ENCODE peak calls at places on chromosomes 13 and 19, in four cellular contexts. B is IMR-90, K is aorta, T is neural progenitor cell. Z is an unnamed sample.
A peak's percentile ranks its signal among the peaks of the same experiment; 100 is the strongest.

GRCh38 chr13:95349267-95349666 is 48.0 kb upstream of the ABCC4 start:
- DNase-seq in T (no peak), K (no peak), B (peak; percentile 40), Z (no peak)

GRCh38 chr13:95643814-95644598 is 500 bp downstream of the DZIP1 start:
- DNase-seq in B (peak; percentile 35), K (peak; percentile 83), T (peak; percentile 77), Z (peak; percentile 27)

GRCh38 chr19:13790354-13790753 is 4.9 kb upstream of the ZSWIM4 start:
- DNase-seq in T (no peak), B (no peak), K (no peak), Z (no peak)

GRCh38 chr13:95684463-95684862 is 7.5 kb downstream of the DNAJC3 start:
- DNase-seq in T (no peak), B (no peak), K (peak; percentile 31), Z (no peak)

GRCh38 chr19:12786149-12786870 is 5.0 kb upstream of the JUNB start:
- DNase-seq in B (no peak), T (no peak), K (peak; percentile 87), Z (peak; percentile 64)

GRCh38 chr13:108527849-108528248 is 101.6 kb upstream of the MYO16 start:
- DNase-seq in B (no peak), T (no peak), K (no peak), Z (no peak)

GRCh38 chr19:32675720-32676185 is at the start of gene RGS9BP:
- DNase-seq in B (peak; percentile 59), T (peak; percentile 70), K (peak; percentile 93), Z (peak; percentile 79)

GRCh38 chr13:98557934-98558630 is 18.8 kb downstream of the STK24 start:
- DNase-seq in B (peak; percentile 75), T (no peak), K (no peak), Z (no peak)

GRCh38 chr13:61255035-61255796 is 160.4 kb downstream of the PCDH20 start:
- DNase-seq in B (no peak), T (peak; percentile 35), K (no peak), Z (no peak)

GRCh38 chr13:79267560-79267959 is 138.5 kb downstream of the RBM26 start:
- DNase-seq in B (no peak), T (no peak), K (no peak), Z (no peak)

GRCh38 chr13:99354371-99354951 is 47.3 kb upstream of the GPR183 start:
- DNase-seq in K (no peak), B (no peak), T (no peak), Z (no peak)

GRCh38 chr13:99173606-99174005 is 27.0 kb upstream of the UBAC2 start:
- DNase-seq in K (no peak), B (no peak), T (no peak), Z (no peak)

GRCh38 chr13:40986328-40986856 is 32.7 kb downstream of the ELF1 start:
- DNase-seq in K (no peak), T (no peak), B (peak; percentile 76), Z (no peak)

GRCh38 chr13:35793823-35794222 is 317.3 kb upstream of the MAB21L1 start:
- DNase-seq in K (no peak), T (no peak), B (no peak), Z (no peak)

GRCh38 chr19:46785054-46785979 is 3.1 kb downstream of the SLC1A5 start:
- DNase-seq in B (peak; percentile 38), K (no peak), T (no peak), Z (no peak)

GRCh38 chr13:46089213-46089612 is 15.6 kb downstream of the CPB2 start:
- DNase-seq in B (no peak), K (no peak), T (no peak), Z (no peak)

GRCh38 chr13:94858856-94859811 is 146.8 kb upstream of the SOX21 start:
- DNase-seq in T (peak; percentile 7), K (no peak), B (peak; percentile 5), Z (peak; percentile 65)

DNA sequence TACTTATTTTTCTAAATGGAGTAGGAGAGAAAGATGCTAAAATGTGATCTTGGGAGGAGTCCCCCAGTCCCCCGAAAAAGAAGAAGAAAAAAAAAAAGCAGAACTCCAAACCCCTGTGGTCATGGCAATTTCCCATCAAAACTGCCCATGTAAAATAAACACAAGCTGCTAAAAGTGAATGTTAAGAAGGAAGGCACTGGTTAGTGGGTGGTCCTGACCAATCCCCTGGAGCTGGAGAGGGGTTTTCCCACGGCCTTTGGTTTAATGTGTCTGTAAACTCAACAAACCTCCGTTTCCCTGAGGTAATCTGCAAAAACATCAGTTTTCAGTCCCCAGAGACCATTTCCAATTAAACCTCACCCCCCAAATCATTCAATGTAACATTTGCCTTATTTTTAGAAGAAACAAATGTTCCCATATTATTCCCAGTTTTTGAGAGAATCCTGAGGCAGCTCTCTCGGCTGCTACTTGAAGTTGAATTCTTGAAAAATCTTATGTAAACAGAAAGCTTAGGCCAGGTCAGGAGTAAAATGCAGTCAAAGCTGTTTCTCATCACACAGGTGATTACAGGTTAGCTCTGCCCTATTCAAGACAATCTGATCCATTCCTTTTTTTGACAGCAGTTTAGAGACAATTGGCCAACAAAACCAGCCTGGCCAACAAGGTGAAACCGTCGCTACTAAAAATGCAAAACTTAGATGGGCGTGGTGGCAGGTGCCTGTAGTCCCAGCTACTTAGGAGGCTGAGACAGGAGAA is 17.0 kb downstream of the RAB3D start:
- DNase-seq in B (peak; percentile 37), T (no peak), K (no peak), Z (no peak)
- H3K4me1 ChIP-seq in B (peaks cover 12% of the 10 kb centered on the region), T (no peaks in the 10 kb centered on the region), K (no peaks in the 10 kb centered on the region), Z (peaks cover 7% of the 10 kb centered on the region)

GRCh38 chr19:31317098-31317497 is 32.1 kb downstream of the TSHZ3 start:
- DNase-seq in B (no peak), T (no peak), K (no peak), Z (no peak)

GRCh38 chr19:31317542-31317941 is 31.7 kb downstream of the TSHZ3 start:
- DNase-seq in B (no peak), T (no peak), K (no peak), Z (no peak)

GRCh38 chr19:31316201-31316951 is 32.9 kb downstream of the TSHZ3 start:
- DNase-seq in T (peak; percentile 84), B (peak; percentile 61), K (no peak), Z (peak; percentile 27)

GRCh38 chr19:31318790-31319189 is 30.4 kb downstream of the TSHZ3 start:
- DNase-seq in B (no peak), K (no peak), T (no peak), Z (no peak)

GRCh38 chr19:31319465-31319864 is 29.8 kb downstream of the TSHZ3 start:
- DNase-seq in K (no peak), T (no peak), B (no peak), Z (no peak)
- H3K27ac ChIP-seq in K (no peak overlapping the region), T (no peak overlapping the region), B (no peak overlapping the region), Z (no peak overlapping the region)

GRCh38 chr19:9413240-9413954 is 22.0 kb downstream of the ZNF266 start:
- DNase-seq in B (no peak), T (no peak), K (no peak), Z (no peak)
- H3K9me3 ChIP-seq in B (peaks cover 66% of the 10 kb centered on the region), T (peaks cover 29% of the 10 kb centered on the region), K (peaks cover 33% of the 10 kb centered on the region), Z (no peaks in the 10 kb centered on the region)

DNA sequence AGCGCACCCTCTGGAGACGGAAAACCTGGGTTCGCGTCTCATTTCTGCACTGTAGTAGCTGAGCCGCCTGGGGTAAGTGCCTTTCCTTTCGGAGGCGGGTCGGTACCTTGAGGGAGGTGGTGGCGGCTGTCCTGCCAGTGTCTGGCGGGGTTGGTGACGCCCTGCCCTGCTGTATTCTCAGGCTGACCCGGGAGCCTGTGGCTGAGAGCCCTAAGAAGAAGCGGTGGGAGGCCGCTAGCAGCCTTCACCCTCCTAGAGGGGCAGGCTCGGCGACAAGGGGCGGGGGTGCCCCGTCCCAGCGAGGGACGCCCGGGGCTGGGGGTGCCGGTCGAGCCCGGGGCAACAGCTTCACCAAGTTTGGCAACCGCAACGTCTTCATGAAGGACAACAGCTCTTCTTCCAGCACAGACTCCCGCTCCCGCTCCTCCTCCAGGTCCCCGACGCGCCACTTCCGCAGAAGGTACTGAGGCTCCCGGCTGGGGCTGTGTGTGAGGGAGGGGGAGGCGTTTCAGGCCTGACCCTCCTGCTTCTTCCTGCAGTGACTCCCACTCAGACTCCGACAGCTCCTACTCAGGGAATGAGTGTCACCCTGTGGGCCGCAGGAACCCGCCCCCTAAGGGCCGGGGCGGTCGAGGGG is 6.9 kb downstream of the LENG8 start:
- DNase-seq in B (no peak), T (no peak), K (peak; percentile 71), Z (no peak)
- H3K4me1 ChIP-seq in B (peaks cover 4% of the 10 kb centered on the region), T (no peaks in the 10 kb centered on the region), K (no peaks in the 10 kb centered on the region), Z (peaks cover 5% of the 10 kb centered on the region)